ENCODE peak calls at places on chromosomes 7 and 10, in five cellular contexts. D is MM.1S, Q is body of pancreas, U is stomach, K is right cardiac atrium. Y is an unnamed sample. For H3K4me1 and H3K9me3, the result is how much of the 10 kb centered on the place peaks cover.

GRCh38 chr7:157488966-157489365 is 152.2 kb downstream of the DNAJB6 start:
- DNase-seq in D (no peak), Q (no peak), U (peak), K (no peak), Y (no peak)

GRCh38 chr7:30116771-30117170 is 18.0 kb upstream of the MTURN start:
- DNase-seq in D (no peak), Q (no peak), U (no peak), K (no peak), Y (no peak)

GRCh38 chr7:127383123-127383835 is 9.2 kb downstream of the ZNF800 start:
- DNase-seq in D (no peak), Q (no peak), U (no peak), K (no peak), Y (no peak)

GRCh38 chr10:8041284-8042031 is 13.0 kb upstream of the GATA3 start:
- DNase-seq in D (no peak), Q (no peak), U (no peak), K (no peak), Y (no peak)

GRCh38 chr10:30534465-30535144 is 94.9 kb downstream of the LYZL2 start:
- DNase-seq in D (peak), Q (peak), U (peak), K (peak), Y (peak)

GRCh38 chr7:158707610-158708009 is 3.0 kb upstream of the NCAPG2 start:
- DNase-seq in D (no peak), Q (no peak), U (no peak), K (no peak), Y (no peak)

GRCh38 chr7:3455826-3456444 is 154.9 kb downstream of the SDK1 start:
- DNase-seq in D (no peak), Q (no peak), U (no peak), K (no peak), Y (no peak)

GRCh38 chr7:134004829-134005505 is 122.2 kb upstream of the LRGUK start:
- DNase-seq in D (no peak), Q (no peak), U (no peak), K (no peak), Y (no peak)

GRCh38 chr10:61793760-61794713 is 107.5 kb upstream of the ARID5B start:
- DNase-seq in D (no peak), Q (no peak), U (no peak), K (no peak), Y (no peak)

GRCh38 chr10:122062831-122063674 is 74.1 kb downstream of the TACC2 start:
- DNase-seq in D (no peak), Q (peak), U (peak), K (peak), Y (no peak)

GRCh38 chr10:75034131-75034512 is 77.3 kb upstream of the SAMD8 start:
- DNase-seq in D (no peak), Q (no peak), U (no peak), K (no peak), Y (no peak)

GRCh38 chr7:43639858-43640491 is 57.1 kb downstream of the STK17A start:
- DNase-seq in D (no peak), Q (peak), U (peak), K (peak), Y (no peak)

GRCh38 chr7:155211173-155211572 is 86.5 kb upstream of the INSIG1 start:
- DNase-seq in D (no peak), Q (no peak), U (no peak), K (no peak), Y (no peak)

GRCh38 chr10:84159076-84159475 is 14.5 kb upstream of the GPR15LG start:
- DNase-seq in D (no peak), Q (no peak), U (no peak), K (no peak), Y (no peak)

GRCh38 chr7:81534996-81535395 is 234.9 kb downstream of the HGF start:
- DNase-seq in D (no peak), Q (no peak), U (no peak), K (no peak), Y (no peak)

GRCh38 chr7:1595636-1596035 is 25.8 kb upstream of the PSMG3 start:
- DNase-seq in D (no peak), Q (no peak), U (no peak), K (peak), Y (no peak)

GRCh38 chr10:5659702-5660528 is 6.5 kb downstream of the ASB13 start:
- DNase-seq in D (no peak), Q (peak), U (peak), K (no peak), Y (no peak)

GRCh38 chr10:79185796-79186374 is 117.1 kb downstream of the ZMIZ1 start:
- DNase-seq in D (no peak), Q (no peak), U (no peak), K (peak), Y (no peak)

GRCh38 chr7:28960071-28960840 is 2.1 kb upstream of the TRIL start:
- DNase-seq in D (no peak), Q (no peak), U (no peak), K (no peak), Y (no peak)

GRCh38 chr10:51881213-51881612 is 181.8 kb upstream of the CSTF2T start:
- DNase-seq in D (peak), Q (no peak), U (no peak), K (no peak), Y (no peak)

GRCh38 chr7:74214816-74215630 is 5.2 kb downstream of the LAT2 start:
- DNase-seq in D (no peak), Q (no peak), U (no peak), K (no peak), Y (no peak)

GRCh38 chr10:79431422-79431821 is 14.0 kb downstream of the ZCCHC24 start:
- DNase-seq in D (no peak), Q (no peak), U (no peak), K (no peak), Y (no peak)

GRCh38 chr10:103847909-103848468 is 7.4 kb downstream of the SH3PXD2A start:
- DNase-seq in D (no peak), Q (no peak), U (no peak), K (no peak), Y (no peak)

GRCh38 chr7:45082831-45083331 is 5.9 kb downstream of the NACAD start:
- DNase-seq in D (no peak), Q (no peak), U (no peak), K (peak), Y (no peak)

GRCh38 chr10:43959364-43959763 is 310.7 kb upstream of the ZNF32 start:
- DNase-seq in D (no peak), Q (no peak), U (no peak), K (no peak), Y (no peak)

GRCh38 chr7:158274996-158275395 is 312.6 kb downstream of the PTPRN2 start:
- DNase-seq in D (no peak), Q (peak), U (no peak), K (no peak), Y (no peak)

GRCh38 chr7:156156734-156157408 is 344.6 kb upstream of the SHH start:
- DNase-seq in D (peak), Q (peak), U (peak), K (no peak), Y (no peak)

GRCh38 chr7:2138146-2138765 is 94.5 kb downstream of the MAD1L1 start:
- DNase-seq in D (no peak), Q (no peak), U (no peak), K (peak), Y (peak)

GRCh38 chr10:124565565-124566221 is 104.1 kb downstream of the LHPP start:
- DNase-seq in D (no peak), Q (peak), U (peak), K (peak), Y (no peak)

DNA sequence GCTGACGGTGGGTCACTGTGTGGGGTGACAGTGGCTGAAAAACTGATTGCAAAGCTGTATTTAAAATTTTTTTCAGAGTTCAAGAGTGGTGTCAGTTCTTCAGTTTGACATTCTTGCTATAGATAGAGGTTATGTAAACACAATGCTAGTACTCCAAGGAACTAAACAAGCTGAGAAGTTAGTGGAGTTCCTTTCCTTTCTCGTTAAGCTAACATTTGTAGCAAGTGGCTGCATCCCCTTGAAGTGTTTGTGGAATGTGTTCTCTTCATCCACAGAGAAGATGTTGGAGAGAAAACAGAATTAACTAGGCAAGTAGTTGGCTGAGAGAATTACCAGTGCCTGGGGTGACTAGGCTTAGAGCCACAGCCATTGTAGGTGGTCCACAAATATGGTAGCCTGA is 15.8 kb downstream of the CCNY start:
- DNase-seq in D (no peak), Q (no peak), U (no peak), K (no peak), Y (no peak)
- H3K4me1 ChIP-seq in D (under half), Q (under half), U (half or more), K (under half), Y (half or more)

GRCh38 chr10:133318494-133319127 is 9.9 kb downstream of the ZNF511 start:
- DNase-seq in D (peak), Q (peak), U (peak), K (peak), Y (peak)
- H3K4me3 ChIP-seq in D (peak), Q (no peak), U (peak), K (no peak), Y (no peak)

GRCh38 chr10:131249957-131250347 is 61.6 kb downstream of the TCERG1L start:
- DNase-seq in D (no peak), Q (no peak), U (no peak), K (no peak), Y (no peak)

GRCh38 chr10:131250454-131251145 is 60.9 kb downstream of the TCERG1L start:
- DNase-seq in D (no peak), Q (no peak), U (no peak), K (no peak), Y (no peak)

GRCh38 chr10:131252586-131253276 is 58.8 kb downstream of the TCERG1L start:
- DNase-seq in D (no peak), Q (peak), U (no peak), K (no peak), Y (no peak)

GRCh38 chr10:131249238-131249956 is 62.1 kb downstream of the TCERG1L start:
- DNase-seq in D (no peak), Q (no peak), U (no peak), K (no peak), Y (no peak)

DNA sequence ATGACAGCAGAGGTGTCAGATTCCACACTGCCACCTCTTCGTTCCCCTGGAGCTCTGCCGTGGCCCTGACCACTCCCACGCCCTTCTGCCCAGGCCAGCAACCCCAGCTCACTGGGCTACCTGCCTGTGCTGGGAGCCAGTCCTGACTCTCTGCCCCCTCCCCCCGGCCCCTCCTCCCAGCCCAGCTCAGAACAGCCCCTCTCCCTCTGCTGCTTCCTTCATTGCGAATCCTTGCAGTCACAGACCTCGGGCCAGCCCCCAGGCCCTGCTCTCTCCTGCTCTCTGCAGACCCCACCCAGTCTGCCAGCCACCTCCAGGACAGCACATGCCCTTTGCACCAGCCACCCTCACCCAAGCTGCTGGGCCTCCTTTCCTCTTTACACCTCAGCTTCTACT is 60.4 kb downstream of the TCERG1L start:
- DNase-seq in D (no peak), Q (no peak), U (no peak), K (no peak), Y (no peak)
- H3K9me3 ChIP-seq in D (under half), Q (under half), U (under half), K (under half), Y (under half)

DNA sequence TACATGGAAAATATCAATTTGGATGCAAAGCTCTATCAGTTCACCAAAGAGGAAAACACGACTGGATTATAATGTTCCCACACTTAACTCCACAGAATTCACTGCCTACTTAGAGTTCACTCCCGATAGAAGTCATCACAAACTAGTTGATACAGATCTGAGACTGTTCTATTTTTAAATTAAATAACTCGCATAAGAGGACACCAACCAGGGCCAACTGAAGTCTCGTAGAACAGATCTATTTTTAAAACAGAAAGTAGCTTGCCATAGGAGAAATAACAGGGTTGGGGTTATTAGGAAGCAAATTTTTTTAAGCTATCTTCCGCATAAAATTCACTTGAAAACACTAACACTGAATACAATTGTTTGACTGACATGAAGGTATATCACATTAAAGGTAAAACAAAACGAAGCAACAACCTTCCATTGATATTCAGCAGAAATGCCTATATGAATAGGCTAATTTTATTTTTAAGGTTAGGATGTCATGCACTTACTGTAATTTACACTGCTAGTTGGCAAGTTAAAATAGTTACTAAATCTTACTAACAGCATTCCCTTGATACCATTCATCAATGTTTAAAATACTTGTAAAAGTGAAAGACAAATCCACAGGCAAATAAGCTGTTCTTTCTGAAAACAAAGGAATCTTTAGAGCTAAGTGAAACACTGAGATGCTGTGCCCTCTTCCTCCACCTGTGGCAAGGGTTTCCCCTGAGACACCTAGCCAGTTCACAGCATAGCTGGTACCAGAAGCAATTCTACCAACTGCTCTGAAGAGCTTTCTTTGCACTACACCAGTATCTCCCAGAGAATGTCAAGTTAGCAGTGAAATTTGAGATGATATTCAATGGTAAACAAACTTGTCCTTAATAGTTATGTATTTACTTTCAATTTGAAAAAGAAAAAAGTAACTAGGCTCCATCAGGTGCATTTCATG is 186.7 kb upstream of the ANK3 start:
- DNase-seq in D (peak), Q (no peak), U (no peak), K (no peak), Y (no peak)
- H3K4me1 ChIP-seq in D (under half), Q (under half), U (under half), K (under half), Y (under half)

GRCh38 chr10:77436257-77436780 is 201.3 kb downstream of the KCNMA1 start:
- DNase-seq in D (no peak), Q (no peak), U (no peak), K (no peak), Y (no peak)
- H3K4me3 ChIP-seq in D (no peak), Q (no peak), U (no peak), K (no peak), Y (no peak)

DNA sequence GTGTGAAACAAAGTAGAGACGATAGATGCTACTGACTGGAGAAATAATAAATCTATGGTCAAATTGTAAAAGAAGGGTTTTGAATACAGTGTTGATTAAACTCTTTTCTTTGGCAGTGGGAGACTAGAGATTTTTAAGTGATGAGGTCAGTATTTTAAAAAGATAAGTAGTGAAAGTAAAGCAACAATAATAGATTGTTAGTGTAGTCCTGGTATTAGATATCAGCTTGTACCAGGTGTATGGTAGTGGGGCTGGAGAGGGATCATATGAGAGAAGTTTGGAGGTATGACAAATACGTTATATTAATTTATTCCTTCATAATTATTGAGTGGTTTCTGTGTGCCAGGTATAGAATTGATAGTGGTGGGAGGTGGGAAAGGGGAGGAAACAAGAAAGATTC is 25.2 kb downstream of the PHTF2 start:
- DNase-seq in D (no peak), Q (no peak), U (no peak), K (no peak), Y (no peak)
- H3K9me3 ChIP-seq in D (under half), Q (under half), U (under half), K (under half), Y (under half)